ENCODE peak calls at places on chromosomes 12 and 14, in seven cellular contexts. Y, T, H, B, V, X and R are unnamed samples.
A peak's percentile ranks its signal among the peaks of the same experiment; 100 is the strongest.

GRCh38 chr14:56810341-56810740 is at the start of gene OTX2:
- DNase-seq in X (no peak), Y (no peak), T (peak; percentile 84), B (no peak), V (no peak), H (no peak), R (no peak)

GRCh38 chr12:57242329-57242690 is 8.7 kb downstream of the STAC3 start:
- DNase-seq in Y (no peak), H (no peak), T (no peak), B (no peak), X (no peak), V (no peak), R (no peak)

GRCh38 chr12:56676851-56677601 is 11.1 kb downstream of the PTGES3 start:
- DNase-seq in B (no peak), Y (no peak), T (no peak), H (no peak), V (no peak), X (no peak), R (no peak)

GRCh38 chr14:69268763-69269162 is 8.8 kb downstream of the GALNT16 start:
- DNase-seq in B (no peak), T (no peak), V (no peak), X (no peak), H (no peak), Y (no peak), R (no peak)

GRCh38 chr14:72023128-72024042 is 91.2 kb downstream of the RGS6 start:
- DNase-seq in V (no peak), B (no peak), H (no peak), T (no peak), X (no peak), Y (no peak), R (no peak)

GRCh38 chr14:64092940-64093339 is 201.2 kb downstream of the ESR2 start:
- DNase-seq in H (no peak), V (peak; percentile 45), Y (no peak), T (no peak), X (no peak), B (no peak), R (no peak)

GRCh38 chr14:92440345-92441003 is 73.1 kb upstream of the RIN3 start:
- DNase-seq in T (no peak), B (no peak), X (no peak), V (no peak), H (no peak), Y (no peak), R (no peak)

GRCh38 chr12:2922329-2922728 is 31.6 kb downstream of the TULP3 start:
- DNase-seq in V (no peak), B (no peak), H (no peak), X (no peak), Y (no peak), T (no peak), R (no peak)

GRCh38 chr12:10889226-10889625 is 5.2 kb upstream of the PRH1 start:
- DNase-seq in X (no peak), Y (no peak), T (no peak), V (no peak), H (no peak), B (no peak), R (no peak)

GRCh38 chr12:124359671-124360581 is 65.0 kb downstream of the RFLNA start:
- DNase-seq in Y (no peak), X (no peak), T (no peak), H (no peak), B (no peak), V (no peak), R (no peak)

GRCh38 chr12:13609874-13610273 is 371.5 kb downstream of the GRIN2B start:
- DNase-seq in X (no peak), H (no peak), B (no peak), V (no peak), Y (no peak), T (no peak), R (no peak)

GRCh38 chr14:89845346-89845745 is 109.2 kb downstream of the EFCAB11 start:
- DNase-seq in T (no peak), X (peak; percentile 90), H (no peak), B (no peak), Y (no peak), V (no peak), R (no peak)

GRCh38 chr14:94686511-94687160 is 74.4 kb downstream of the SERPINA3 start:
- DNase-seq in B (no peak), H (no peak), X (no peak), T (no peak), V (no peak), Y (no peak), R (no peak)

GRCh38 chr12:57740656-57741412 is 2.3 kb upstream of the AGAP2 start:
- DNase-seq in B (no peak), Y (peak; percentile 49), V (no peak), X (no peak), T (no peak), H (peak; percentile 59), R (no peak)

GRCh38 chr12:47766496-47767196 is 6.4 kb upstream of the SLC48A1 start:
- DNase-seq in Y (no peak), X (no peak), V (no peak), H (no peak), T (no peak), B (no peak), R (no peak)

GRCh38 chr14:37591311-37591940 is 3.6 kb downstream of the FOXA1 start:
- DNase-seq in T (peak; percentile 88), X (no peak), B (peak; percentile 61), V (peak; percentile 90), Y (no peak), H (no peak), R (no peak)

GRCh38 chr12:59185291-59185690 is 265.0 kb upstream of the LRIG3 start:
- DNase-seq in H (no peak), Y (no peak), B (no peak), X (no peak), T (no peak), V (no peak), R (no peak)

GRCh38 chr14:42459171-42459685 is 852.6 kb downstream of the LRFN5 start:
- DNase-seq in T (no peak), X (no peak), B (no peak), V (no peak), Y (no peak), H (no peak), R (no peak)

GRCh38 chr14:64663174-64663573 is 41.0 kb upstream of the PLEKHG3 start:
- DNase-seq in Y (no peak), H (no peak), T (no peak), V (no peak), B (no peak), X (no peak), R (no peak)

GRCh38 chr12:107759410-107759809 is 1.5 kb downstream of the PRDM4 start:
- DNase-seq in V (peak; percentile 21), T (peak; percentile 43), X (peak; percentile 42), Y (no peak), B (peak; percentile 8), H (no peak), R (peak; percentile 71)

GRCh38 chr12:13273850-13274249 is 77.3 kb downstream of the EMP1 start:
- DNase-seq in B (no peak), T (no peak), H (no peak), V (no peak), X (no peak), Y (no peak), R (no peak)

GRCh38 chr12:9870311-9870866 is 1.2 kb upstream of the CLEC2B start:
- DNase-seq in X (no peak), Y (no peak), B (no peak), T (no peak), H (no peak), V (no peak), R (no peak)

GRCh38 chr12:116551952-116552749 is 7.0 kb upstream of the MAP1LC3B2 start:
- DNase-seq in H (no peak), V (no peak), X (no peak), T (peak; percentile 6), Y (no peak), B (no peak), R (no peak)

GRCh38 chr12:85489194-85489593 is 209.2 kb downstream of the ALX1 start:
- DNase-seq in H (no peak), Y (no peak), V (no peak), B (no peak), X (no peak), T (no peak), R (no peak)

GRCh38 chr12:108905725-108906124 is 25.8 kb downstream of the DAO start:
- DNase-seq in T (no peak), X (no peak), B (no peak), Y (no peak), V (no peak), H (no peak), R (no peak)